ENCODE peak calls at places on chromosomes 2 and 18, in nine cellular contexts. V is substantia nigra; N is GM13976; J is stimulated activated CD4-positive, alpha-beta T cell treated with anti-CD3 and anti-CD28 coated beads, Interleukin-4, amount 100 ng/mL, for 1 hour; B is amniotic stem cell; K is fibroblast of lung; A is Calu3; S is AG09309; F is cardiac muscle cell. L is an unnamed sample.

GRCh38 chr18:55413474-55413873 is 174.5 kb downstream of the TCF4 start:
- DNase-seq in V (no peak), N (no peak), J (no peak), B (no peak), K (peak), A (no peak), S (no peak), F (no peak), L (no peak)

GRCh38 chr18:10791141-10791808 is 265.4 kb downstream of the NAPG start:
- DNase-seq in V (no peak), N (no peak), J (no peak), B (no peak), K (no peak), A (no peak), S (no peak), F (no peak), L (no peak)

GRCh38 chr18:23825978-23826405 is 136.7 kb downstream of the LAMA3 start:
- DNase-seq in V (peak), N (no peak), J (no peak), B (no peak), K (peak), A (peak), S (peak), F (peak), L (peak)

GRCh38 chr2:11024010-11024615 is 112.4 kb downstream of the KCNF1 start:
- DNase-seq in V (no peak), N (no peak), J (no peak), B (no peak), K (no peak), A (no peak), S (no peak), F (peak), L (no peak)

GRCh38 chr18:62198259-62198658 is 11.2 kb downstream of the RELCH start:
- DNase-seq in V (no peak), N (no peak), J (no peak), B (no peak), K (no peak), A (no peak), S (no peak), F (no peak), L (no peak)

GRCh38 chr2:71938108-71938507 is 209.6 kb downstream of the CYP26B1 start:
- DNase-seq in V (no peak), N (no peak), J (no peak), B (no peak), K (no peak), A (no peak), S (no peak), F (no peak), L (no peak)

GRCh38 chr18:40414155-40414754 is 1540.8 kb upstream of the PIK3C3 start:
- DNase-seq in V (no peak), N (no peak), J (no peak), B (no peak), K (peak), A (peak), S (no peak), F (peak), L (no peak)

GRCh38 chr2:206274434-206275273 is at the start of gene ZDBF2:
- DNase-seq in V (peak), N (peak), J (peak), B (no peak), K (peak), A (no peak), S (no peak), F (peak), L (peak)

GRCh38 chr2:241775223-241776177 is 1.1 kb upstream of the GAL3ST2 start:
- DNase-seq in V (no peak), N (peak), J (no peak), B (no peak), K (no peak), A (no peak), S (no peak), F (no peak), L (peak)

GRCh38 chr2:240917684-240918257 is 11.6 kb downstream of the CROCC2 start:
- DNase-seq in V (no peak), N (no peak), J (peak), B (no peak), K (peak), A (no peak), S (no peak), F (no peak), L (peak)

GRCh38 chr18:58754544-58755068 is 83.3 kb downstream of the MALT1 start:
- DNase-seq in V (peak), N (no peak), J (no peak), B (no peak), K (peak), A (no peak), S (no peak), F (no peak), L (peak)

GRCh38 chr2:31832363-31832762 is 178.4 kb downstream of the MEMO1 start:
- DNase-seq in V (no peak), N (no peak), J (no peak), B (no peak), K (no peak), A (no peak), S (no peak), F (no peak), L (no peak)

GRCh38 chr2:46451131-46451711 is 28.1 kb upstream of the TMEM247 start:
- DNase-seq in V (no peak), N (no peak), J (no peak), B (no peak), K (peak), A (no peak), S (peak), F (peak), L (no peak)